ENCODE peak calls at places on chromosomes 3 and 15, in six cellular contexts. X is WTC11; U is activated B cell treated with CpG ODN at 0.5 μM for 24 hours; L is activated gamma-delta T cell treated with Interleukin-2 at 50 U/mL for 16 hours; I is stimulated activated naive CD8-positive, alpha-beta T cell treated with anti-CD3 and anti-CD28 coated beads, Interleukin-15, Interleukin-2, amounts not matched to agents 100 U/mL and 50 U/mL, for 24 hours; M is T-helper 1 cell. F is an unnamed sample.

GRCh38 chr3:29758108-29759020 is 477.5 kb downstream of the RBMS3 start:
- DNase-seq in X (no peak), U (no peak), L (no peak), I (no peak), M (no peak), F (no peak)

GRCh38 chr15:58282060-58282708 is 144.0 kb downstream of the AQP9 start:
- DNase-seq in X (no peak), U (no peak), L (no peak), I (no peak), M (no peak), F (no peak)

GRCh38 chr3:172317984-172318383 is 130.3 kb downstream of the GHSR start:
- DNase-seq in X (no peak), U (no peak), L (no peak), I (no peak), M (no peak), F (no peak)

GRCh38 chr3:185823280-185824044 is 1.4 kb downstream of the IGF2BP2 start:
- DNase-seq in X (peak; percentile 51), U (peak; percentile 29), L (peak; percentile 7), I (peak; percentile 34), M (no peak), F (no peak)

GRCh38 chr3:98601180-98601579 is 7.8 kb upstream of the CPOX start:
- DNase-seq in X (no peak), U (no peak), L (no peak), I (no peak), M (no peak), F (no peak)

GRCh38 chr3:146528954-146529353 is 15.5 kb downstream of the PLSCR1 start:
- DNase-seq in X (no peak), U (no peak), L (no peak), I (no peak), M (no peak), F (no peak)

GRCh38 chr3:48891606-48892005 is 7.1 kb downstream of the SLC25A20 start:
- DNase-seq in X (no peak), U (no peak), L (no peak), I (no peak), M (no peak), F (no peak)

GRCh38 chr15:39444729-39445470 is 136.0 kb upstream of the THBS1 start:
- DNase-seq in X (no peak), U (no peak), L (no peak), I (no peak), M (no peak), F (no peak)

GRCh38 chr15:41278319-41278718 is 47.3 kb downstream of the CHP1 start:
- DNase-seq in X (no peak), U (no peak), L (no peak), I (no peak), M (no peak), F (no peak)

GRCh38 chr3:45666729-45667440 is 22.3 kb upstream of the SACM1L start:
- DNase-seq in X (no peak), U (no peak), L (no peak), I (peak; percentile 19), M (no peak), F (no peak)

GRCh38 chr3:49668861-49669260 is 5.3 kb upstream of the APEH start:
- DNase-seq in X (no peak), U (no peak), L (no peak), I (no peak), M (no peak), F (no peak)

GRCh38 chr15:52709172-52709979 is 30.2 kb upstream of the ATOSA start:
- DNase-seq in X (peak; percentile 85), U (peak; percentile 47), L (no peak), I (peak; percentile 12), M (no peak), F (no peak)

GRCh38 chr3:174202146-174202545 is 657.0 kb upstream of the NAALADL2 start:
- DNase-seq in X (no peak), U (no peak), L (no peak), I (no peak), M (no peak), F (no peak)

GRCh38 chr3:195900426-195901355 is 7.7 kb downstream of the TNK2 start:
- DNase-seq in X (no peak), U (peak; percentile 41), L (peak; percentile 33), I (peak; percentile 58), M (peak; percentile 71), F (no peak)

GRCh38 chr3:121894191-121894990 is at the start of gene SLC15A2:
- DNase-seq in X (peak; percentile 18), U (no peak), L (no peak), I (no peak), M (no peak), F (no peak)

GRCh38 chr3:148238421-148238821 is 459.3 kb upstream of the AGTR1 start:
- DNase-seq in X (no peak), U (no peak), L (no peak), I (no peak), M (no peak), F (no peak)

GRCh38 chr3:53040361-53040820 is 5.5 kb downstream of the SFMBT1 start:
- DNase-seq in X (no peak), U (no peak), L (no peak), I (no peak), M (no peak), F (no peak)

GRCh38 chr3:15171096-15171495 is 35.0 kb upstream of the CAPN7 start:
- DNase-seq in X (no peak), U (no peak), L (no peak), I (no peak), M (no peak), F (no peak)

GRCh38 chr3:98901032-98901464 is 447 bp downstream of the DCBLD2 start:
- DNase-seq in X (peak; percentile 70), U (peak; percentile 26), L (no peak), I (peak; percentile 28), M (no peak), F (no peak)

GRCh38 chr15:78716651-78717050 is 75.6 kb upstream of the CHRNB4 start:
- DNase-seq in X (no peak), U (no peak), L (no peak), I (no peak), M (no peak), F (no peak)

GRCh38 chr3:183156266-183156665 is 6.3 kb downstream of the LAMP3 start:
- DNase-seq in X (no peak), U (no peak), L (no peak), I (no peak), M (no peak), F (no peak)

GRCh38 chr3:53026423-53027162 is 19.3 kb downstream of the SFMBT1 start:
- DNase-seq in X (peak; percentile 39), U (no peak), L (no peak), I (no peak), M (no peak), F (no peak)

GRCh38 chr3:10977864-10978510 is 14.6 kb upstream of the SLC6A1 start:
- DNase-seq in X (peak; percentile 45), U (no peak), L (no peak), I (no peak), M (no peak), F (no peak)

GRCh38 chr15:79431636-79432344 is at the start of gene MINAR1:
- DNase-seq in X (peak; percentile 47), U (no peak), L (no peak), I (peak; percentile 31), M (no peak), F (no peak)

GRCh38 chr3:190883973-190884832 is 21.7 kb upstream of the GMNC start:
- DNase-seq in X (peak; percentile 53), U (no peak), L (peak; percentile 9), I (peak; percentile 16), M (peak; percentile 27), F (no peak)

GRCh38 chr3:121794264-121794983 is 40.4 kb downstream of the IQCB1 start:
- DNase-seq in X (no peak), U (no peak), L (no peak), I (no peak), M (no peak), F (no peak)

GRCh38 chr3:15637131-15637951 is 35.8 kb downstream of the BTD start:
- DNase-seq in X (no peak), U (no peak), L (no peak), I (peak; percentile 42), M (no peak), F (no peak)

GRCh38 chr3:127426444-127427168 is 138.8 kb upstream of the PRR20G start:
- DNase-seq in X (no peak), U (no peak), L (no peak), I (no peak), M (no peak), F (no peak)

GRCh38 chr15:92617197-92618037 is 38.2 kb downstream of the FAM174B start:
- DNase-seq in X (no peak), U (no peak), L (no peak), I (no peak), M (no peak), F (no peak)

GRCh38 chr15:90046846-90047481 is 45.8 kb downstream of the ZNF710 start:
- DNase-seq in X (no peak), U (peak; percentile 38), L (no peak), I (no peak), M (no peak), F (no peak)

GRCh38 chr15:50148362-50148963 is 29.4 kb upstream of the ATP8B4 start:
- DNase-seq in X (peak; percentile 54), U (no peak), L (no peak), I (no peak), M (no peak), F (no peak)

GRCh38 chr3:115943579-115943978 is 320.3 kb downstream of the GAP43 start:
- DNase-seq in X (no peak), U (no peak), L (no peak), I (no peak), M (no peak), F (no peak)

GRCh38 chr15:40714144-40714543 is 19.2 kb downstream of the RAD51 start:
- DNase-seq in X (no peak), U (no peak), L (no peak), I (no peak), M (no peak), F (no peak)

GRCh38 chr3:193831495-193832455 is 238.8 kb downstream of the OPA1 start:
- DNase-seq in X (no peak), U (no peak), L (no peak), I (no peak), M (no peak), F (no peak)

GRCh38 chr3:146313411-146314111 is 62.7 kb upstream of the PLSCR4 start:
- DNase-seq in X (no peak), U (no peak), L (no peak), I (no peak), M (no peak), F (no peak)

GRCh38 chr15:57158589-57158988 is 217.7 kb upstream of the CGNL1 start:
- DNase-seq in X (no peak), U (no peak), L (no peak), I (no peak), M (no peak), F (no peak)

GRCh38 chr3:110562621-110563020 is 509.0 kb upstream of the NECTIN3 start:
- DNase-seq in X (no peak), U (no peak), L (no peak), I (no peak), M (no peak), F (no peak)

GRCh38 chr3:135237371-135237770 is 442.3 kb downstream of the EPHB1 start:
- DNase-seq in X (peak; percentile 46), U (no peak), L (no peak), I (no peak), M (no peak), F (no peak)

GRCh38 chr3:86388848-86389247 is 602.1 kb downstream of the VGLL3 start:
- DNase-seq in X (no peak), U (no peak), L (no peak), I (no peak), M (no peak), F (no peak)

F was measured in effector memory CD8-positive, alpha-beta T cell.